ENCODE peak calls at places on chromosome 1, in five cellular contexts. A is upper lobe of right lung, Z is Panc1, L is IMR-90, O is tibial nerve. C is an unnamed sample.
A peak's percentile ranks its signal among the peaks of the same experiment; 100 is the strongest.

GRCh38 chr1:176515310-176515709 is 52.3 kb downstream of the PAPPA2 start:
- DNase-seq in A (no peak), Z (peak; percentile 48), L (peak; percentile 8), O (no peak), C (peak; percentile 91)

GRCh38 chr1:77900687-77901293 is 12.4 kb downstream of the NEXN start:
- DNase-seq in A (no peak), Z (no peak), L (peak; percentile 63), O (peak; percentile 30), C (peak; percentile 50)

GRCh38 chr1:53413175-53414001 is 45.8 kb upstream of the DMRTB1 start:
- DNase-seq in A (no peak), Z (peak; percentile 82), L (peak; percentile 89), O (no peak), C (peak; percentile 62)

GRCh38 chr1:9589144-9589718 is 520 bp downstream of the TMEM201 start:
- DNase-seq in A (peak; percentile 72), Z (no peak), L (peak; percentile 23), O (no peak), C (no peak)

GRCh38 chr1:41641941-41642527 is 157.6 kb upstream of the EDN2 start:
- DNase-seq in A (peak; percentile 30), Z (no peak), L (no peak), O (no peak), C (no peak)

GRCh38 chr1:23594927-23595353 is 35.6 kb upstream of the ID3 start:
- DNase-seq in A (no peak), Z (no peak), L (no peak), O (no peak), C (no peak)

GRCh38 chr1:240138867-240139266 is 47.2 kb downstream of the FMN2 start:
- DNase-seq in A (no peak), Z (no peak), L (no peak), O (no peak), C (no peak)

GRCh38 chr1:225654277-225654597 is 1.3 kb upstream of the ENAH start:
- DNase-seq in A (no peak), Z (no peak), L (no peak), O (no peak), C (peak; percentile 21)

GRCh38 chr1:216788671-216789070 is 65.4 kb upstream of the ESRRG start:
- DNase-seq in A (no peak), Z (no peak), L (no peak), O (no peak), C (no peak)

GRCh38 chr1:229271448-229272120 is 673 bp downstream of the RAB4A start:
- DNase-seq in A (no peak), Z (no peak), L (peak; percentile 38), O (no peak), C (no peak)

GRCh38 chr1:182069028-182069466 is 7.5 kb upstream of the ZNF648 start:
- DNase-seq in A (peak; percentile 82), Z (no peak), L (peak; percentile 14), O (peak; percentile 43), C (peak; percentile 14)

GRCh38 chr1:93960641-93961147 is 51.5 kb upstream of the GCLM start:
- DNase-seq in A (no peak), Z (no peak), L (peak; percentile 12), O (no peak), C (peak; percentile 85)

GRCh38 chr1:91884459-91885290 is 1.3 kb downstream of the TGFBR3 start:
- DNase-seq in A (peak; percentile 70), Z (no peak), L (peak; percentile 24), O (no peak), C (peak; percentile 37)

GRCh38 chr1:91883470-91883869 is 2.5 kb downstream of the TGFBR3 start:
- DNase-seq in A (no peak), Z (no peak), L (peak; percentile 62), O (no peak), C (peak; percentile 39)

GRCh38 chr1:91889717-91890459 is 3.9 kb upstream of the TGFBR3 start:
- DNase-seq in A (no peak), Z (no peak), L (peak; percentile 33), O (no peak), C (peak; percentile 63)

GRCh38 chr1:91885331-91885715 is 628 bp downstream of the TGFBR3 start:
- DNase-seq in A (no peak), Z (no peak), L (peak; percentile 12), O (no peak), C (no peak)

GRCh38 chr1:91885716-91886506 is at the start of gene TGFBR3:
- DNase-seq in A (peak; percentile 95), Z (no peak), L (peak; percentile 90), O (peak; percentile 87), C (peak; percentile 66)
- TF ChIP-seq CTCF in A (peak; percentile 56), Z (peak; percentile 44), L (peak; percentile 59), O (peak; percentile 34), C (peak; percentile 74)

DNA sequence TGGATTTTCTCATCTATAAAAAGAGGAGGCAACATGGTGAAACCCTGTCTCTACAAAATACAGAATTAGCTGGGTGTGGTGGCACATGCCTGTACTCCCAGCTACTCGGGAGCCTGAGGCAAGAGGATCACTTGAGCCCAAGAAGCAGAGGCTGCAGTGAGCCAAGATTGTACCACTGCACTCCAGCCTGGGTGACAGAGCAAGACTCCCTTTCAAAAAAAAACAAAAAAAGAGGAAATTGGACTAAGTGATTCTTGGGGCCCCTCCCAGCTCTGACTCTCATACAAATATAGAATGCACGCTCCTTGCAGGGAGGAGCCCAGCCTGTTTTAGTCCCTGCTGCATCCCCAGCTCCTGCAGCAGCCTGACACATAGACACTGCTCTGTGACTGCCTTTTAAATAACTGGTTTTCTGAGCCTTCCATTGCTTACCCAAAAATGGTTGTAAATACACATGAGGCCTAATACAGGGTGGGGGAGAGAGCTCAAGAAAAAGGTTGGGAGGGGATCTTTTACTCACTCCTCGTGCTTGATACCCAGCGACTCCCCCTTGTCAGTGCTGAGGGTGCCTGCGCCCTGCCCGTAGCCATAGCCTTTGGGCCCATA is 17.2 kb downstream of the CSRP1 start:
- DNase-seq in A (no peak), Z (no peak), L (no peak), O (no peak), C (no peak)
- H3K27ac ChIP-seq in A (peak overlapping the region; percentile 51), Z (no peak overlapping the region), L (peak overlapping the region; percentile 65), O (peak overlapping the region; percentile 97), C (peak overlapping the region; percentile 33)

GRCh38 chr1:153613406-153613805 is 469 bp upstream of the S100A16 start:
- DNase-seq in A (no peak), Z (no peak), L (no peak), O (no peak), C (no peak)
- H3K4me1 ChIP-seq in A (peaks cover 40% of the 10 kb centered on the region), Z (peaks cover 43% of the 10 kb centered on the region), L (peaks cover 37% of the 10 kb centered on the region), O (peaks cover 66% of the 10 kb centered on the region), C (peaks cover 28% of the 10 kb centered on the region)

GRCh38 chr1:115879977-115880376 is 39.1 kb upstream of the NHLH2 start:
- DNase-seq in A (no peak), Z (no peak), L (no peak), O (no peak), C (no peak)
- TF ChIP-seq CTCF in A (no peak), Z (peak; percentile 1), L (no peak), O (no peak), C (peak; percentile 36)

DNA sequence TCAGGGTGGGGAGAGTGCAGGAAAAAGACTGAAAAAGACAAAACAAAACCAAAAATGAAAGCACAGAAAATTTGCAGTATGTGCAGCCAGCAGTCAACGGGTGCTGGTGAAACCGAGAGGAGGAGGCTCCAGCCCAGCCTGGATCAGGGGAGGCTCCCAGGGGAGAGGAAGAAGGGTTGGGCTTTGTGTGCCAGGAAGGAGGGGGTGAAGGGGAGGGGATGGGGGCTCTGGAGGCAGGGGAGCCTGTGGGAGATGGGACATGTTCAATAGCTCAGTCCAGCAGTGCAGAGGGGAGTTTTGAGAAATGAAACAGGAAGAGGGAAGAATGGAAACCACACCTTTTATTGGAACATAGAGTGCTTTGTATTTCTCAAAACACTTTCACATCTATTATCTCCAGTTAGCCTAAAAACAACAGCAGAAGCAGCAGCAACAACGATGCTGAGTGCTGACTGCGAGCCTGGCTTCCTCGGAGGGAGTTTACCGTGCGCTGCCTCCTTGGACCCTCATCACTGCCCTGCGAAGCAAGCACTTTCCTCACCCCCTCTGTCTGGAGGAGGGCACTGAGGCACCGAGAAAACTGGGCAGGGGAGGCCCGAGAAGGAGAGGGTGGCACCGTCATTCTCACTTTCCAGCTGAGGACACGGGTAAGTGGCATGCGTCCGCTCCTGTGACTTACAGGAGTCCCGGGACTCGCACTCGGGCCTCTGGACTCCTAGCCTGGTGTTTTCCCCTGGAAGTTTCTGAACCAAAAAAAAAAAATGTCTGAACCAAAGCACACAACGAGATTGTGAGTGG is 62.9 kb downstream of the MDM4 start:
- DNase-seq in A (no peak), Z (no peak), L (no peak), O (peak; percentile 19), C (no peak)
- H3K27ac ChIP-seq in A (no peak overlapping the region), Z (no peak overlapping the region), L (no peak overlapping the region), O (peak overlapping the region; percentile 48), C (no peak overlapping the region)

GRCh38 chr1:152392909-152393308 is 21.2 kb downstream of the CRNN start:
- DNase-seq in A (no peak), Z (no peak), L (no peak), O (no peak), C (peak; percentile 84)

GRCh38 chr1:152388889-152389288 is 25.2 kb downstream of the CRNN start:
- DNase-seq in A (no peak), Z (no peak), L (no peak), O (no peak), C (no peak)

GRCh38 chr1:152386940-152387339 is 27.1 kb downstream of the CRNN start:
- DNase-seq in A (no peak), Z (no peak), L (no peak), O (no peak), C (peak; percentile 70)
- H3K4me1 ChIP-seq in A (no peaks in the 10 kb centered on the region), Z (no peaks in the 10 kb centered on the region), L (no peaks in the 10 kb centered on the region), O (no peaks in the 10 kb centered on the region), C (peaks cover 10% of the 10 kb centered on the region)

GRCh38 chr1:155094622-155094948 is 15.9 kb downstream of the EFNA3 start:
- DNase-seq in A (no peak), Z (no peak), L (no peak), O (no peak), C (no peak)
- TF ChIP-seq CTCF in A (peak; percentile 1), Z (no peak), L (no peak), O (no peak), C (no peak)

DNA sequence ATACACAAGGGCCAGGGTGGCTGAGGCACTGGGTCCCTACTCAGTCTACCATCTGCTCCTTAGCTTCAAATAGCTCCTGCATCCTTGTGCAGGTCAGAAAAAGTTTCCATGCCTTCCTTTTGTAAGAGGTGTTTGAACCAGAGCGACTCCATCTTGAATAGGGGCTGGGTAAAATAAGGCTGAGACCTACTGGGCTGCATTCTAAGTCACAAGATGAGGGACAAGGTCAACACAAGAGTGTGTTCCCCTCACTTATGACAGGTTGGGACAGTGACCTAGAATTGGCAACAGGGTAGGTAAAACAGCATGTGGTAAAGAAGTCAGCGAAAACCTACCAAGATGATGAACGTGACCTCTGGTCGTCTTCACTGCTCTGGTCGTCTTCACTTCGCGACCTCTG is 120.5 kb downstream of the KCNK1 start:
- DNase-seq in A (no peak), Z (no peak), L (no peak), O (no peak), C (no peak)
- H3K27ac ChIP-seq in A (no peak overlapping the region), Z (no peak overlapping the region), L (no peak overlapping the region), O (no peak overlapping the region), C (no peak overlapping the region)